ENCODE peak calls at places on chromosome 15, in ten cellular contexts. F is esophagus squamous epithelium, E is cardiac fibroblast, K is astrocyte of the spinal cord, Y is AG10803, G is GM06990, Z is AG04449, X is foreskin fibroblast, M is AG09309, A is thoracic aorta. S is an unnamed sample.

GRCh38 chr15:98177950-98178848 is 217.7 kb downstream of the ARRDC4 start:
- DNase-seq in F (no peak), E (peak), K (peak), Y (peak), G (no peak), Z (peak), X (peak), M (peak), A (no peak), S (peak)

GRCh38 chr15:75045332-75046015 is 22.1 kb downstream of the PPCDC start:
- DNase-seq in F (no peak), E (no peak), K (no peak), Y (no peak), G (no peak), Z (no peak), X (no peak), M (no peak), A (no peak), S (no peak)

GRCh38 chr15:100005715-100006114 is 272.5 kb upstream of the LYSMD4 start:
- DNase-seq in F (no peak), E (no peak), K (no peak), Y (no peak), G (no peak), Z (no peak), X (no peak), M (no peak), A (no peak), S (no peak)

GRCh38 chr15:76289582-76289981 is 21.7 kb downstream of the ETFA start:
- DNase-seq in F (no peak), E (peak), K (no peak), Y (peak), G (no peak), Z (no peak), X (no peak), M (no peak), A (no peak), S (no peak)

GRCh38 chr15:37628507-37628906 is 305.9 kb upstream of the TMCO5A start:
- DNase-seq in F (no peak), E (no peak), K (no peak), Y (no peak), G (no peak), Z (no peak), X (no peak), M (no peak), A (no peak), S (no peak)

GRCh38 chr15:94236638-94237037 is 5.3 kb downstream of the MCTP2 start:
- DNase-seq in F (no peak), E (no peak), K (no peak), Y (no peak), G (no peak), Z (no peak), X (no peak), M (no peak), A (no peak), S (no peak)

GRCh38 chr15:70504305-70504951 is 258.9 kb downstream of the UACA start:
- DNase-seq in F (peak), E (peak), K (peak), Y (peak), G (peak), Z (no peak), X (peak), M (no peak), A (peak), S (no peak)

GRCh38 chr15:82943176-82943575 is 9.3 kb downstream of the HOMER2 start:
- DNase-seq in F (no peak), E (no peak), K (no peak), Y (peak), G (no peak), Z (no peak), X (no peak), M (no peak), A (no peak), S (no peak)

GRCh38 chr15:40155270-40155910 is 5.5 kb upstream of the BUB1B start:
- DNase-seq in F (no peak), E (no peak), K (no peak), Y (no peak), G (no peak), Z (no peak), X (no peak), M (no peak), A (no peak), S (no peak)

GRCh38 chr15:59457103-59457502 is 19.1 kb downstream of the FAM81A start:
- DNase-seq in F (no peak), E (no peak), K (no peak), Y (no peak), G (no peak), Z (no peak), X (no peak), M (no peak), A (no peak), S (no peak)

GRCh38 chr15:37099321-37100108 is 834 bp downstream of the MEIS2 start:
- DNase-seq in F (no peak), E (no peak), K (peak), Y (no peak), G (no peak), Z (no peak), X (peak), M (no peak), A (no peak), S (no peak)

GRCh38 chr15:47473857-47474256 is 243.4 kb upstream of the SEMA6D start:
- DNase-seq in F (no peak), E (peak), K (peak), Y (peak), G (no peak), Z (no peak), X (peak), M (no peak), A (peak), S (no peak)

GRCh38 chr15:49649987-49650386 is 29.1 kb downstream of the DTWD1 start:
- DNase-seq in F (no peak), E (no peak), K (no peak), Y (no peak), G (no peak), Z (no peak), X (peak), M (no peak), A (no peak), S (no peak)

GRCh38 chr15:46088486-46089437 is 453.9 kb downstream of the SQOR start:
- DNase-seq in F (no peak), E (peak), K (peak), Y (peak), G (no peak), Z (no peak), X (peak), M (no peak), A (no peak), S (no peak)

GRCh38 chr15:68536331-68537095 is 42.3 kb upstream of the CORO2B start:
- DNase-seq in F (no peak), E (peak), K (peak), Y (peak), G (no peak), Z (peak), X (peak), M (peak), A (no peak), S (no peak)

GRCh38 chr15:67524235-67524634 is 3.3 kb downstream of the C15orf61 start:
- DNase-seq in F (no peak), E (no peak), K (no peak), Y (no peak), G (no peak), Z (no peak), X (no peak), M (no peak), A (no peak), S (no peak)

GRCh38 chr15:67521770-67522568 is 1.0 kb downstream of the C15orf61 start:
- DNase-seq in F (no peak), E (peak), K (peak), Y (peak), G (no peak), Z (no peak), X (peak), M (no peak), A (no peak), S (no peak)

GRCh38 chr15:67520276-67520975 is 505 bp upstream of the C15orf61 start:
- DNase-seq in F (no peak), E (peak), K (no peak), Y (no peak), G (no peak), Z (no peak), X (peak), M (no peak), A (no peak), S (no peak)

GRCh38 chr15:67523337-67523736 is 2.4 kb downstream of the C15orf61 start:
- DNase-seq in F (no peak), E (no peak), K (no peak), Y (no peak), G (no peak), Z (no peak), X (no peak), M (no peak), A (no peak), S (no peak)

DNA sequence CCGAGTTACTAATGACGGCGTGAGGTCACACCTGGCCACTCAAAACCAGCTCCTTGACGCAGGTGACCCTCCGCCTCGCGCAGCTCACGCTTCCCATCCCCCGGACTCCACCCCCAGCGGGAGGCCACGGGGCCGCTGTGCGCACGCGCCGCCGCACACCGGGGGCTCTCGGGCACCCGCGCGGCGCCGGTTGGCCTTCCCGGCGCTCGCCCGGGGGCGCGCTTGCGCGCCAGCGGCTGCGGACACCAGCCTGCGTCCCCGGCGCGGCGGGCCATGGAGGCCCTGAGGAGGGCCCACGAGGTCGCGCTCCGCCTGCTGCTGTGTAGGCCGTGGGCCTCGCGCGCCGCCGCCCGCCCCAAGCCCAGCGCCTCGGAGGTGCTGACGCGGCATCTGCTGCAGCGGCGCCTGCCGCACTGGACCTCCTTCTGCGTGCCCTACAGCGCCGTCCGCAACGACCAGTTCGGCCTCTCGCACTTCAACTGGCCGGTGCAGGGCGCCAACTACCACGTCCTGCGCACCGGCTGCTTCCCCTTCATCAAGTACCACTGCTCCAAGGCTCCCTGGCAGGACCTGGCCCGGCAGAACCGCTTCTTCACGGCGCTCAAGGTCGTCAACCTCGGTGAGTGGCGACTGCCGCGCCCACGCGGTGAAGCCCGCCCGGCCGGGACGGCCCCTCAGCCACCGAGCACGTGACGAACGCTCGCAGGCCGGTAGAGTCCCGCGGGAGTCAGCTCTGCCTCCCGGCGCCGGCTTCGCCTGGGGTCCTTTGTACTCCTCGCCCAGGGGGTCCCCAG is at the start of gene C15orf61:
- DNase-seq in F (peak), E (peak), K (peak), Y (peak), G (peak), Z (no peak), X (peak), M (no peak), A (no peak), S (no peak)
- TF ChIP-seq CTCF in F (no peak), E (no peak), K (no peak), Y (no peak), G (no peak), Z (no peak), X (no peak), M (no peak), A (no peak), S (no peak)

GRCh38 chr15:55218068-55218467 is 21.3 kb upstream of the RSL24D1 start:
- DNase-seq in F (no peak), E (no peak), K (no peak), Y (peak), G (no peak), Z (no peak), X (peak), M (no peak), A (no peak), S (no peak)

GRCh38 chr15:55224892-55225291 is 28.2 kb upstream of the RSL24D1 start:
- DNase-seq in F (no peak), E (no peak), K (no peak), Y (no peak), G (peak), Z (no peak), X (no peak), M (no peak), A (no peak), S (peak)

GRCh38 chr15:55221090-55222011 is 24.6 kb upstream of the RSL24D1 start:
- DNase-seq in F (no peak), E (peak), K (peak), Y (peak), G (peak), Z (peak), X (peak), M (peak), A (no peak), S (peak)

GRCh38 chr15:55226127-55226526 is 29.4 kb upstream of the RSL24D1 start:
- DNase-seq in F (no peak), E (no peak), K (no peak), Y (no peak), G (no peak), Z (no peak), X (peak), M (no peak), A (no peak), S (no peak)

DNA sequence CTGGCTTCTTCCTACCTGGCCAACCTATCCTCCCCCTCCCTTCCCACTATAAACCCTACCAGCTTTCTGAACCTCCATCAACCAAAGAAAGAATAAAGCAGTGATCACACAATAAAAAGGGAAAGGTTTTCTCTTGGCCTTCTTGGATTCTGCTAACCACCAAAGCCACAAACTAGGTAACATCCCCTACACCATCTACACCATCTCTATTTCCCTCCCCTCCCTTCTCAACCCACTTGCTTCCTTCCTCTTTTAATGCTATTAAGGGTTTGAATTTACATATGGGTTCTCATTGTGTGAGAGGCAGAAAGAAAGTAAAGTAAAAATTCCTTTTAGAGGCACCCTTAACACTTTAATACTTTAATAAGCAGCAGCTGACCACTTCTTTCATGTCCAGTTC is 25.8 kb upstream of the RSL24D1 start:
- DNase-seq in F (no peak), E (no peak), K (no peak), Y (no peak), G (peak), Z (no peak), X (no peak), M (no peak), A (no peak), S (no peak)
- H3K4me3 ChIP-seq in F (no peak), E (no peak), K (no peak), Y (no peak), G (no peak), Z (no peak), X (no peak), M (no peak), A (no peak), S (no peak)

DNA sequence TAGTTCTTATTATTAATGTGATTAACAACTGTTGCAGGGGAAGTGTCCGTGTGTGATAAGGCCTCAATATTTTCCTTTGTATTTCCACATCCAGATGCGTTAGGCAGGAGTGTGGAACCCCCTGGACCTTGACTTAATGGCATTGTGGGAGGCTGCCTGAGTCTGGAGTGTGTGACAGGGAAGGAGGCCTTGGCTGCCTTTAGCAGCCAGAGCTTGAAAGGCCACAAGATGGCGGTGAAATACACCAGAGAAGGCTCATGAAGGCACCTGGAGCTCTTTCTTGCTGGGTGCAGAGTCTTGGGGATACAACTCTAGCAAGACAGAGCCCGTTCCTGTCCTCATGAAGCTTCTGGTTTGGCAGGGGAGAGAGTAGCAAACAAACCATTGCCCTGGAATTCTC is 36.9 kb downstream of the POLR2M start:
- DNase-seq in F (no peak), E (no peak), K (no peak), Y (no peak), G (no peak), Z (no peak), X (peak), M (no peak), A (no peak), S (no peak)
- TF ChIP-seq CTCF in F (no peak), E (no peak), K (peak), Y (peak), G (peak), Z (peak), X (peak), M (peak), A (no peak), S (peak)

GRCh38 chr15:43748376-43748775 is 2.1 kb downstream of the PDIA3 start:
- DNase-seq in F (no peak), E (peak), K (peak), Y (peak), G (no peak), Z (no peak), X (peak), M (no peak), A (no peak), S (no peak)
- H3K4me3 ChIP-seq in F (peak), E (no peak), K (no peak), Y (peak), G (peak), Z (peak), X (peak), M (no peak), A (peak), S (no peak)

GRCh38 chr15:88915354-88915753 is 2.2 kb upstream of the MFGE8 start:
- DNase-seq in F (no peak), E (no peak), K (no peak), Y (no peak), G (no peak), Z (no peak), X (no peak), M (no peak), A (no peak), S (no peak)

GRCh38 chr15:88912500-88912921 is 668 bp downstream of the MFGE8 start:
- DNase-seq in F (no peak), E (peak), K (peak), Y (no peak), G (no peak), Z (no peak), X (peak), M (no peak), A (no peak), S (no peak)

GRCh38 chr15:88913850-88914169 is 631 bp upstream of the MFGE8 start:
- DNase-seq in F (no peak), E (no peak), K (no peak), Y (no peak), G (no peak), Z (no peak), X (no peak), M (no peak), A (no peak), S (no peak)

GRCh38 chr15:88911766-88912118 is 1.4 kb downstream of the MFGE8 start:
- DNase-seq in F (no peak), E (no peak), K (no peak), Y (no peak), G (no peak), Z (no peak), X (peak), M (no peak), A (no peak), S (no peak)

DNA sequence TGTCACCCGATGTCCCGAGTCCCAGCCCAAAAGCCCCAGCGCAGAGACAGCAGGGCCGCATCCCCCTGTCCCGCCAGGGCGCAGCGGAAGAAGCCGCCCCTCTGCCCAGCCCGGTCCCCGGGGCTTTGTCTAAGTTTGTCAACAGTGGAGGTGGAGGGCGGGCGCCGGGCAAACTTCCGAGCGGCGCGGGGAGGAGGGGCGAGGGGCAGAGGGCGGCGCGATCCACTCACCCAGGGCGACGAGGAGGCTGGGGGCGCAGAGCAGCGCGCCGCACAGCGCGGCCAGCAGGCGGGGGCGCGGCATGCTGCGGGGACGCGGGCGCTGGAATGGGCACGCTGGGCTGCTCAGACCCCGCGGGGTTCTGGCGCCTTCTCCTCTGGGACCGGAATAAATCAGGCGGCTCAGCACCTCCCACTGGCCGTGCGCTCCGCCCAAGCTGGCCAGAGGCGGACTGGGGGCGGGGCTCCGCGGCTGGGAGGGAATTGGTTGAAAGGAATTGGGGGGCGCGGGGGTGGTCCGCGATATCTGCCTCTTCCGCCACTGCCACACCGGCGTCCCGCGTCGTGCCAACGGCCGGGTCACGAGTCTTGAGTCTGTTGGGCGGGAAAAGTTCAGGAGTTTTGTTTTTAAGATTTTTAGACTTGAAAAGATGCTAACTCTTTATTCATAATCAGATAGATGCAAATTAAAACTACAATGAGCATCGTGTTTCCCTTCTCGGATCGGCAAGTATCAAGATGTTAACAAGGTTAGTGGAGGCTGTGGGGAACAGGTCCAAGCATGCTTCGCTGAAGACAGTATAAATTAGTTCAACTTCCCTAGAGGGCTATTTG is at the start of gene MFGE8:
- DNase-seq in F (no peak), E (peak), K (peak), Y (peak), G (peak), Z (no peak), X (peak), M (peak), A (no peak), S (no peak)
- TF ChIP-seq CTCF in F (no peak), E (no peak), K (no peak), Y (no peak), G (no peak), Z (peak), X (no peak), M (no peak), A (no peak), S (no peak)

DNA sequence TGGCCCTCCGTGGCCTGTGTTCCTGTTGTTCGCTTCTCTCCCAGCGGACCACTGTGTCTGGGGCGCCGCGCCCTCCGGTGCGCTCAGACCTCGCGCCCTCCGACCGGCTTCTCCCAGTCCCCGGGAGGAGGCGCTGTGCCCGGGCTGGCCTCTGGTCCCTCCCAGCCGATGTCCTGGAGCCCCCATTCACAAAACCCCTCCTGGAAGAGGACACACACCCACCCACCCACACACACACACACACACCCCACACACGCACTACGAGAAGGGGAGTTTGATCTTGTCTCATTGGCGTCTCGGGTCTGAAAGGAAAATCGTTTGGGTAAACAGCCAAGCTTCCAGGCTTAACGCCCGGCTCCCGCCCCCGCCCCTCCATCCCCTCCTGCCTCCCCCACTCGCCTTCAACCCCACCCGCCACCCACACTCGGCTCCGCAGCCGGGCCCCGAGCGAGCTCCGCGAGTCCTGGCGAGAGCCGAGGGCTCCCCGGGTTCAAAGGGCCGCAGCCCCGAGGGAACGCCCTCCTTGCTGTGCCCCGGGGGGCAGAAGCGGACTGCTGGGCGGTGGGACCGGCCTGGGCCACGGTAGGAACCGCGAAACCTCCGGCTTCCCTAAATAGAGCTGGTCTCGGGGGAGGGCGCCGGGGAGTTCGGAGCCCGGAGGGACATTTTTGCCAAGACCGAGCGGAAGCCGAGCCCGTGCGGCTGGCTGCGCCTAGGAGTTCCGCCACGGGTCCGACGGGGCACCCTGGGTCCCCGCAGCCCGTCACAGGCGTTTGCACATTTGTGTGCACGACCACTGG is 23.6 kb downstream of the NR2F2 start:
- DNase-seq in F (no peak), E (peak), K (peak), Y (no peak), G (no peak), Z (no peak), X (peak), M (no peak), A (no peak), S (no peak)
- H3K4me3 ChIP-seq in F (peak), E (peak), K (peak), Y (peak), G (no peak), Z (peak), X (peak), M (peak), A (peak), S (peak)

S was measured in epithelial cell of proximal tubule.